ENCODE peak calls at places on chromosome 18, in nine cellular contexts. V is GM23248; X is naive thymus-derived CD4-positive, alpha-beta T cell; M is brain microvascular endothelial cell; F is heart right ventricle; Z is aorta; U is left ventricle myocardium inferior; A is uterus; K is right lobe of liver. H is an unnamed sample.

GRCh38 chr18:10046178-10046807 is 132.5 kb downstream of the VAPA start:
- DNase-seq in V (no peak), K (no peak), M (no peak), U (no peak), Z (no peak), F (no peak), A (peak), X (no peak), H (no peak)

GRCh38 chr18:68797901-68798300 is at the start of gene CCDC102B:
- DNase-seq in A (no peak), V (peak), X (no peak), K (no peak), M (peak), Z (no peak), U (no peak), F (no peak), H (no peak)

GRCh38 chr18:61891271-61891670 is 1.5 kb downstream of the RNF152 start:
- DNase-seq in M (no peak), A (no peak), U (no peak), Z (no peak), F (no peak), X (no peak), K (no peak), V (peak), H (peak)

GRCh38 chr18:3511980-3512379 is 62.0 kb downstream of the TGIF1 start:
- DNase-seq in M (peak), A (no peak), U (no peak), F (no peak), Z (no peak), K (no peak), X (no peak), V (peak), H (peak)

GRCh38 chr18:58373486-58373885 is 255.4 kb downstream of the ALPK2 start:
- DNase-seq in U (no peak), A (no peak), X (no peak), Z (no peak), M (no peak), V (no peak), K (no peak), F (no peak), H (no peak)

GRCh38 chr18:26462304-26462703 is 86.0 kb downstream of the KCTD1 start:
- DNase-seq in U (no peak), K (no peak), V (no peak), X (no peak), F (no peak), A (no peak), M (no peak), Z (no peak), H (no peak)

GRCh38 chr18:37429768-37430167 is 135.8 kb downstream of the CELF4 start:
- DNase-seq in M (no peak), U (no peak), X (no peak), Z (no peak), K (no peak), F (no peak), A (no peak), V (no peak), H (no peak)

GRCh38 chr18:5309888-5310470 is 14.5 kb upstream of the ZBTB14 start:
- DNase-seq in M (no peak), V (peak), U (no peak), A (no peak), K (no peak), X (peak), Z (no peak), F (no peak), H (no peak)

GRCh38 chr18:57397440-57397839 is 37.7 kb upstream of the ONECUT2 start:
- DNase-seq in F (no peak), A (no peak), Z (no peak), X (no peak), K (no peak), V (peak), U (no peak), M (peak), H (no peak)

GRCh38 chr18:3454365-3455089 is 4.6 kb downstream of the TGIF1 start:
- DNase-seq in U (no peak), K (peak), A (peak), F (peak), Z (no peak), X (peak), V (peak), M (peak), H (no peak)

GRCh38 chr18:52617931-52618330 is 277.9 kb downstream of the DCC start:
- DNase-seq in K (no peak), M (no peak), A (no peak), V (peak), Z (no peak), F (no peak), U (no peak), X (no peak), H (no peak)

GRCh38 chr18:3524706-3525105 is 74.7 kb downstream of the TGIF1 start:
- DNase-seq in F (no peak), A (no peak), M (no peak), V (no peak), K (no peak), Z (no peak), U (no peak), X (no peak), H (no peak)

GRCh38 chr18:25279133-25279532 is 72.8 kb downstream of the ZNF521 start:
- DNase-seq in X (no peak), U (no peak), V (peak), A (no peak), F (no peak), Z (no peak), K (no peak), M (peak), H (no peak)

GRCh38 chr18:25144835-25145234 is 207.1 kb downstream of the ZNF521 start:
- DNase-seq in F (no peak), A (no peak), M (peak), V (peak), Z (no peak), K (no peak), X (no peak), U (no peak), H (no peak)

GRCh38 chr18:64052772-64053171 is 82.9 kb downstream of the SERPINB8 start:
- DNase-seq in A (no peak), M (no peak), X (no peak), Z (no peak), U (no peak), K (no peak), V (no peak), F (no peak), H (no peak)

GRCh38 chr18:21489119-21489750 is 111.3 kb downstream of the ESCO1 start:
- DNase-seq in V (peak), U (no peak), F (peak), A (no peak), K (peak), X (no peak), M (peak), Z (no peak), H (no peak)

GRCh38 chr18:2568605-2569004 is 2.7 kb downstream of the METTL4 start:
- DNase-seq in M (no peak), V (no peak), Z (no peak), X (no peak), U (no peak), K (no peak), F (no peak), A (no peak), H (no peak)

GRCh38 chr18:22340340-22340739 is 77.4 kb downstream of the CTAGE1 start:
- DNase-seq in X (no peak), K (no peak), Z (peak), A (no peak), V (no peak), M (no peak), F (no peak), U (no peak), H (no peak)

GRCh38 chr18:21769206-21769605 is 28.6 kb downstream of the MIB1 start:
- DNase-seq in K (no peak), A (no peak), V (peak), F (no peak), M (no peak), U (no peak), X (no peak), Z (no peak), H (no peak)

GRCh38 chr18:49911414-49911813 is 98.1 kb upstream of the ACAA2 start:
- DNase-seq in V (no peak), A (no peak), U (no peak), K (no peak), M (no peak), Z (no peak), F (no peak), X (no peak), H (no peak)

GRCh38 chr18:63775166-63775730 is at the start of gene SERPINB7:
- DNase-seq in K (no peak), Z (no peak), A (no peak), F (no peak), X (no peak), V (peak), M (peak), U (no peak), H (peak)

GRCh38 chr18:48801728-48802542 is 148.8 kb downstream of the SMAD7 start:
- DNase-seq in M (no peak), U (peak), K (peak), Z (peak), X (no peak), F (no peak), A (peak), V (no peak), H (no peak)

GRCh38 chr18:51135795-51136194 is 61.7 kb downstream of the MEX3C start:
- DNase-seq in K (no peak), U (no peak), F (no peak), M (no peak), X (no peak), V (no peak), A (no peak), Z (no peak), H (no peak)

DNA sequence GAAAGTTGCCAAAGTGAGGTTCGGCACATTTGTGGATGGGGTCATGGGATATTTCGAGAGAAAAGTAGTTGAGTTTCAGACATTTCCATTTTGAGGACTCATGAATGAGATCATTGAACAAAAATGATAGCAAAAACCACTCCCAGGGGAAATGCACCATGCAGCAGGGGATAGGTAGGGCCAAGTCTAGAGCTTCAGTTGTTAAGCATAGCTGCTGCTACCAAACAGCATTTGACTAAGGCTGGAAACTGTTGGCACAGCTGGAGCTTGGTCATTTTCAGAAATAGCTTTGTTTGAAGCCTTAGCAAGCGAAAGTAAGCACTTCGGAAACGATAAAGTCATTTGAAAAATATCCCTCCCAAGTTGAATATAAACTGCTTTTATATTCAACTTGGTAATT is 431.8 kb downstream of the SOCS6 start:
- DNase-seq in U (no peak), K (no peak), M (no peak), V (peak), F (no peak), A (no peak), Z (no peak), X (no peak), H (no peak)
- H3K27ac ChIP-seq in U (no peak), K (no peak), M (no peak), V (no peak), F (no peak), A (no peak), Z (no peak), X (no peak), H (no peak)

GRCh38 chr18:77316641-77317040 is 67.0 kb downstream of the GALR1 start:
- DNase-seq in F (no peak), Z (no peak), U (no peak), V (peak), A (no peak), X (no peak), M (peak), K (no peak), H (no peak)

GRCh38 chr18:77320960-77321559 is 71.4 kb downstream of the GALR1 start:
- DNase-seq in M (no peak), A (no peak), U (no peak), K (no peak), V (no peak), Z (no peak), F (no peak), X (no peak), H (no peak)

GRCh38 chr18:77314952-77315351 is 65.3 kb downstream of the GALR1 start:
- DNase-seq in F (no peak), U (no peak), Z (no peak), M (no peak), X (no peak), V (no peak), K (no peak), A (no peak), H (no peak)

GRCh38 chr18:77316013-77316412 is 66.4 kb downstream of the GALR1 start:
- DNase-seq in K (no peak), F (no peak), Z (no peak), X (no peak), A (no peak), V (no peak), M (no peak), U (no peak), H (no peak)
- H3K27ac ChIP-seq in K (no peak), F (no peak), Z (no peak), X (no peak), A (no peak), V (no peak), M (no peak), U (no peak), H (no peak)

GRCh38 chr18:28736951-28737350 is 560.0 kb upstream of the CDH2 start:
- DNase-seq in U (no peak), Z (no peak), F (no peak), A (no peak), X (no peak), V (peak), K (no peak), M (no peak), H (no peak)
- H3K27ac ChIP-seq in U (no peak), Z (no peak), F (no peak), A (no peak), X (no peak), V (no peak), K (no peak), M (no peak), H (no peak)

GRCh38 chr18:74501386-74501785 is 5.2 kb downstream of the CNDP2 start:
- DNase-seq in K (no peak), X (no peak), F (no peak), U (no peak), M (no peak), Z (no peak), V (no peak), A (no peak), H (peak)
- H3K27ac ChIP-seq in K (peak), X (no peak), F (no peak), U (no peak), M (no peak), Z (no peak), V (no peak), A (no peak), H (peak)

GRCh38 chr18:78721986-78722385 is 257.6 kb upstream of the SALL3 start:
- DNase-seq in X (no peak), Z (peak), A (no peak), K (peak), M (no peak), F (no peak), U (no peak), V (no peak), H (no peak)
- H3K27ac ChIP-seq in X (no peak), Z (no peak), A (no peak), K (no peak), M (no peak), F (no peak), U (no peak), V (no peak), H (no peak)

GRCh38 chr18:75123113-75123512 is 85.8 kb downstream of the PTGR3 start:
- DNase-seq in V (no peak), M (no peak), X (no peak), F (no peak), U (no peak), A (no peak), Z (no peak), K (no peak), H (no peak)

GRCh38 chr18:75121266-75121665 is 87.7 kb downstream of the PTGR3 start:
- DNase-seq in X (no peak), A (no peak), M (no peak), Z (no peak), U (no peak), F (no peak), K (no peak), V (no peak), H (no peak)

GRCh38 chr18:75124551-75124950 is 84.4 kb downstream of the PTGR3 start:
- DNase-seq in X (no peak), A (no peak), F (no peak), M (no peak), V (no peak), Z (no peak), K (no peak), U (no peak), H (no peak)

GRCh38 chr18:75116809-75117208 is 92.1 kb downstream of the PTGR3 start:
- DNase-seq in K (no peak), Z (no peak), A (no peak), F (no peak), M (no peak), X (no peak), V (no peak), U (no peak), H (no peak)

DNA sequence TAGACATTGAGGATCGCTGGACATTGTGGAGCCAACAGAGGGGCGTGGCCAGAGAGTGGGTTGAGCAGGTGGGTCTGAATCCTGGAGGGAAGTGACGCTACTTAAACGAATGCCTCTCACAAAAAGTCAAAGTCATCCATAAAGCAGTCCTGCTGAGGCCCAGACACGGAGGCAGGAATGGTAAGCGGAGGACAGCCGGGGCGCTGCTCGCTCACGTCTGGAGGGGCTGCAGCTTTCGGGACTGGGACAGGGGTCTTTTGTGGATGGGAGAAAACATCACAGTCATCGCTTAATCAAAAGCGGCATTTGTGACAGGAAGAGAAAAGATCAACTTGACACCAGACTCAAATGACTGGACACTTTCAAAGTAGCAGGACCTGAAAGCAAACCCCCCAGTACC is 88.4 kb downstream of the PTGR3 start:
- DNase-seq in U (no peak), X (no peak), A (no peak), Z (no peak), K (no peak), F (no peak), V (no peak), M (no peak), H (no peak)
- H3K27ac ChIP-seq in U (no peak), X (no peak), A (no peak), Z (no peak), K (no peak), F (no peak), V (no peak), M (no peak), H (no peak)

H was measured in epithelial cell of prostate.